ENCODE peak calls at places on chromosomes 1 and 21, in four cellular contexts. O is H1, Z is SK-N-SH, B is GM12878. W is an unnamed sample.

GRCh38 chr1:178345821-178346220 is 150.9 kb downstream of the CLEC20A start:
- DNase-seq in O (no peak), Z (no peak), B (no peak), W (no peak)

GRCh38 chr1:44390277-44390676 is 14.8 kb upstream of the RNF220 start:
- DNase-seq in O (no peak), Z (no peak), B (no peak), W (no peak)

GRCh38 chr1:117612517-117613248 is 6.8 kb downstream of the TENT5C start:
- DNase-seq in O (no peak), Z (no peak), B (no peak), W (peak)

GRCh38 chr1:109960745-109961094 is 23.8 kb upstream of the AHCYL1 start:
- DNase-seq in O (no peak), Z (no peak), B (no peak), W (no peak)

GRCh38 chr1:205596876-205597275 is 34.9 kb downstream of the ELK4 start:
- DNase-seq in O (no peak), Z (no peak), B (no peak), W (no peak)

GRCh38 chr1:1433804-1434130 is 1.7 kb upstream of the VWA1 start:
- DNase-seq in O (no peak), Z (peak), B (no peak), W (peak)

GRCh38 chr1:61343623-61344257 is 261.4 kb downstream of the NFIA start:
- DNase-seq in O (no peak), Z (no peak), B (no peak), W (no peak)

GRCh38 chr1:47677241-47677940 is 239.5 kb downstream of the FOXD2 start:
- DNase-seq in O (no peak), Z (no peak), B (no peak), W (no peak)

GRCh38 chr1:244796719-244797406 is 38.6 kb upstream of the COX20 start:
- DNase-seq in O (no peak), Z (peak), B (no peak), W (peak)

GRCh38 chr1:177170756-177171535 is at the start of gene BRINP2:
- DNase-seq in O (peak), Z (peak), B (no peak), W (peak)

GRCh38 chr1:1788646-1789431 is 10.6 kb upstream of the NADK start:
- DNase-seq in O (no peak), Z (peak), B (no peak), W (peak)

GRCh38 chr1:248851390-248851789 is 7.5 kb downstream of the ZNF692 start:
- DNase-seq in O (no peak), Z (no peak), B (no peak), W (no peak)

GRCh38 chr1:16420719-16421118 is 16.5 kb downstream of the SPATA21 start:
- DNase-seq in O (no peak), Z (no peak), B (peak), W (no peak)

GRCh38 chr21:22670148-22670547 is 1671.9 kb downstream of the NCAM2 start:
- DNase-seq in O (no peak), Z (no peak), B (no peak), W (no peak)

GRCh38 chr21:39132248-39132647 is 51.0 kb downstream of the PSMG1 start:
- DNase-seq in O (no peak), Z (no peak), B (no peak), W (no peak)

GRCh38 chr1:33446590-33446989 is 15.7 kb upstream of the PHC2 start:
- DNase-seq in O (no peak), Z (no peak), B (no peak), W (no peak)

GRCh38 chr1:58065520-58065919 is 481.0 kb downstream of the OMA1 start:
- DNase-seq in O (no peak), Z (peak), B (no peak), W (peak)

GRCh38 chr1:23459338-23459757 is 24.6 kb downstream of the ASAP3 start:
- DNase-seq in O (no peak), Z (no peak), B (no peak), W (peak)

GRCh38 chr1:26838474-26839338 is 12.2 kb downstream of the ZDHHC18 start:
- DNase-seq in O (no peak), Z (no peak), B (peak), W (no peak)

GRCh38 chr1:77424236-77424635 is 142.4 kb downstream of the AK5 start:
- DNase-seq in O (no peak), Z (no peak), B (no peak), W (no peak)

GRCh38 chr1:94103608-94104007 is 17.3 kb downstream of the ABCA4 start:
- DNase-seq in O (no peak), Z (no peak), B (no peak), W (no peak)

GRCh38 chr1:3654549-3655281 is 2.4 kb downstream of the TP73 start:
- DNase-seq in O (no peak), Z (no peak), B (no peak), W (no peak)

GRCh38 chr1:9078949-9079500 is 9.6 kb upstream of the SLC2A5 start:
- DNase-seq in O (no peak), Z (no peak), B (no peak), W (no peak)

GRCh38 chr1:245590726-245591125 is 435.9 kb downstream of the KIF26B start:
- DNase-seq in O (no peak), Z (no peak), B (no peak), W (no peak)

GRCh38 chr1:183467687-183468086 is 4.6 kb upstream of the SMG7 start:
- DNase-seq in O (no peak), Z (no peak), B (no peak), W (no peak)

GRCh38 chr1:156356875-156357534 is 12.0 kb upstream of the RHBG start:
- DNase-seq in O (peak), Z (no peak), B (no peak), W (peak)

GRCh38 chr1:113255728-113256347 is 134.5 kb upstream of the MAGI3 start:
- DNase-seq in O (peak), Z (no peak), B (no peak), W (no peak)

GRCh38 chr21:29938968-29939858 is 583 bp downstream of the GRIK1 start:
- DNase-seq in O (no peak), Z (peak), B (no peak), W (no peak)

GRCh38 chr1:102234753-102235359 is 238.1 kb upstream of the OLFM3 start:
- DNase-seq in O (no peak), Z (no peak), B (no peak), W (no peak)

GRCh38 chr1:167756760-167757405 is 35.1 kb downstream of the MPZL1 start:
- DNase-seq in O (no peak), Z (no peak), B (no peak), W (peak)

GRCh38 chr1:157994081-157994581 is 686 bp downstream of the KIRREL1 start:
- DNase-seq in O (no peak), Z (peak), B (no peak), W (no peak)

GRCh38 chr1:157993179-157994080 is at the start of gene KIRREL1:
- DNase-seq in O (no peak), Z (peak), B (no peak), W (no peak)

GRCh38 chr1:157994704-157995540 is 1.5 kb downstream of the KIRREL1 start:
- DNase-seq in O (no peak), Z (no peak), B (no peak), W (no peak)

GRCh38 chr1:157992813-157993178 is 649 bp upstream of the KIRREL1 start:
- DNase-seq in O (no peak), Z (no peak), B (no peak), W (no peak)

GRCh38 chr1:157992031-157992568 is 1.3 kb upstream of the KIRREL1 start:
- DNase-seq in O (no peak), Z (peak), B (no peak), W (peak)
- TF ChIP-seq NRF1 in O (no peak), Z (no peak), B (no peak), W (no peak)

DNA sequence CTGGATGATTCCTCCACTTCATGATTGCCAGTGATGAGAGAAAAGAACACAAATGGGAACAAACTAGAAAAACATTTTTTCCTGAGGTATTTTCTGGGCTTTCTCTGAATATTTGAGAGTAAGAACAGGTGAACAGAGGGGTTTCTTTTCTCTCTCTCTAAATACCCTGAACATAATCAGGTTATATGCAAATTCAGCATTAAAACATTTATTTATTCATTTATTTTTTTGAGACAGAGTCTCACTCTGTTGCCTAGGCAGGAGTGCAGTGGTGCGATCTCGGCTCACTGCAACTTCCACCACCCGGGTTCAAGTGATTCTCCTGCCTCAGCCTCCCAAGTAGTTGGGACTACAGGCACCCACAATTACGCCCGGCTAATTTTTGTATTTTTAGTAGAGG is 5.8 kb upstream of the LEFTY2 start:
- DNase-seq in O (no peak), Z (no peak), B (no peak), W (no peak)
- TF ChIP-seq NRF1 in O (no peak), Z (no peak), B (no peak), W (no peak)

GRCh38 chr1:34786521-34787325 is 5.7 kb downstream of the GJB3 start:
- DNase-seq in O (no peak), Z (peak), B (peak), W (peak)
- TF ChIP-seq NRF1 in O (no peak), Z (no peak), B (no peak), W (no peak)

DNA sequence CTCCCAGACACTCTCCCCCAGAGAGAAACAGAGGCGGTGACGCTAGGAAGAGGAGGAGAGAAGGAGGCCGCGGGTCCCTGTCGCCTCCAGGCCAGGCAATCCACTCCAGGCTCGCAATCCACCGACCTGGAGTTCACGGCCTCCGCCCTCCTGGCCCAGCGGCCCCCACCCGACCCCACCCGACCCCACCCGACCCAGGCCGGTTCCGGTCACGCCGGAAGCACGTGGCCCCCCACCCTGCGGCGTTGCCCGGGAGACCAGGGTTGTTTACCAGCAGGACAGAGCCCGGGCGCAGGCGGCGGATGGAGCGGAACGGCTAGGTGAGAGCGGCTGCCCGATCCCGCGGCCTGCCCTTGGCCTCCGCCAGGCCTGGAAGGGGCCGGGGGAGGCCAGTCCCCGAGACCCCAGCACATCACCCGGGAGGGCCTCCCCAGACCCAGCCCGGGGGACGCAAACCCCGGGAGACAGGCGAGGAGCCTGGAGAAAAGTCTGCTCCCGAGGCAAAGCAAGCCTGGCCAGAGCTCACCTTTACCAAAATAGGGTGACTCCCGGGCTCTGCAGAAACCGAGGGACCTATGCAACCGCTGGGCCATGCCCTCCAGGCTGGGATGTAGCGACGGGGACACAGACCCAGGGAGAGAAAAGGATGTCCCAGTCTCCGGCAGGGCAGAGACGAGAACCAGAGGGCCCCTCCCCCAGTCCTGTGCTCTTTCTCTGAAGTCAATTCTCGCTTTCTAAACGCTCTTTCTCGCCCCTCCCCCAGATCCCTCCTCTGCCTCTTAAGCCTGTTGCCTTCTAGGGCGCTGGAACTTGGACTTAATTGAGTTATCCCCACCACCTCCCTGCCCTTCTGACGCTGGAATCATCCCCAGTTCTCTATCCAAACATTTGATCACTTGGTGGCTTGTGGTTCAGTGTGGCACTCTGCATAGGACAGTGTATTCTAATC is at the start of the genes PLA2G2C and UBXN10:
- DNase-seq in O (no peak), Z (peak), B (no peak), W (peak)
- TF ChIP-seq NRF1 in O (no peak), Z (no peak), B (no peak), W (peak)

GRCh38 chr1:81702079-81702715 is 98.5 kb upstream of the ADGRL2 start:
- DNase-seq in O (no peak), Z (no peak), B (no peak), W (no peak)

GRCh38 chr1:81699234-81699633 is 101.5 kb upstream of the ADGRL2 start:
- DNase-seq in O (no peak), Z (no peak), B (no peak), W (no peak)

GRCh38 chr1:81703352-81703735 is 97.4 kb upstream of the ADGRL2 start:
- DNase-seq in O (no peak), Z (no peak), B (no peak), W (no peak)

GRCh38 chr1:81702903-81703302 is 97.8 kb upstream of the ADGRL2 start:
- DNase-seq in O (no peak), Z (no peak), B (no peak), W (no peak)

GRCh38 chr1:81701071-81701470 is 99.7 kb upstream of the ADGRL2 start:
- DNase-seq in O (no peak), Z (no peak), B (no peak), W (no peak)
- TF ChIP-seq NRF1 in O (no peak), Z (no peak), B (no peak), W (no peak)

GRCh38 chr1:115194571-115194970 is 105.3 kb upstream of the TSPAN2 start:
- DNase-seq in O (no peak), Z (no peak), B (no peak), W (no peak)
- TF ChIP-seq NRF1 in O (no peak), Z (no peak), B (no peak), W (no peak)

GRCh38 chr1:209686319-209686718 is 11.1 kb downstream of the G0S2 start:
- DNase-seq in O (no peak), Z (no peak), B (no peak), W (no peak)

GRCh38 chr1:209689484-209689883 is 14.3 kb downstream of the G0S2 start:
- DNase-seq in O (no peak), Z (no peak), B (no peak), W (peak)

GRCh38 chr1:209688746-209689234 is 13.6 kb downstream of the G0S2 start:
- DNase-seq in O (no peak), Z (no peak), B (no peak), W (no peak)

GRCh38 chr1:209685835-209686234 is 10.6 kb downstream of the G0S2 start:
- DNase-seq in O (no peak), Z (no peak), B (no peak), W (no peak)
- TF ChIP-seq NRF1 in O (no peak), Z (no peak), B (no peak), W (no peak)

GRCh38 chr1:119587328-119587727 is 60.7 kb downstream of the ZNF697 start:
- DNase-seq in O (no peak), Z (no peak), B (no peak), W (no peak)

GRCh38 chr1:119594386-119594785 is 53.7 kb downstream of the ZNF697 start:
- DNase-seq in O (no peak), Z (no peak), B (no peak), W (no peak)

GRCh38 chr1:119593836-119594235 is 54.2 kb downstream of the ZNF697 start:
- DNase-seq in O (no peak), Z (no peak), B (no peak), W (no peak)

GRCh38 chr1:119595606-119596005 is 52.5 kb downstream of the ZNF697 start:
- DNase-seq in O (no peak), Z (no peak), B (no peak), W (no peak)

GRCh38 chr1:119590377-119590776 is 57.7 kb downstream of the ZNF697 start:
- DNase-seq in O (no peak), Z (no peak), B (no peak), W (no peak)
- TF ChIP-seq NRF1 in O (no peak), Z (no peak), B (no peak), W (no peak)

GRCh38 chr1:202084791-202085681 is 37.7 kb upstream of the GPR37L1 start:
- DNase-seq in O (no peak), Z (no peak), B (no peak), W (no peak)
- TF ChIP-seq NRF1 in O (no peak), Z (no peak), B (no peak), W (no peak)

W was measured in K562.